ENCODE peak calls at places on chromosomes 11 and 22, in nine cellular contexts. I is stimulated activated CD8-positive, alpha-beta memory T cell treated with anti-CD3 and anti-CD28 coated beads, Interleukin-4, amount 100 ng/mL, for 48 hours; C is glutamatergic neuron; L is activated naive CD4-positive, alpha-beta T cell treated with anti-CD3 and anti-CD28 coated beads, Interleukin-2, amount 50 U/mL, for 72 hours; O is non-pigmented ciliary epithelial cell; Y is kidney epithelial cell; T is activated gamma-delta T cell; W is fibroblast of gingiva; S is CD4-positive, CD25-positive, alpha-beta regulatory T cell. R is an unnamed sample.

GRCh38 chr11:1352696-1353382 is 36.9 kb upstream of the BRSK2 start:
- DNase-seq in I (no peak), C (no peak), L (no peak), O (no peak), Y (no peak), T (no peak), W (no peak), S (no peak), R (no peak)

GRCh38 chr11:32109138-32109537 is 18.3 kb downstream of the RCN1 start:
- DNase-seq in I (no peak), C (no peak), L (no peak), O (peak), Y (no peak), T (no peak), W (peak), S (no peak), R (peak)

GRCh38 chr11:85628771-85629341 is 463 bp downstream of the TMEM126B start:
- DNase-seq in I (peak), C (no peak), L (no peak), O (no peak), Y (no peak), T (no peak), W (no peak), S (no peak), R (no peak)

GRCh38 chr11:1028291-1028540 is 8.3 kb downstream of the MUC6 start:
- DNase-seq in I (no peak), C (no peak), L (no peak), O (no peak), Y (no peak), T (no peak), W (no peak), S (no peak), R (no peak)

GRCh38 chr11:58059011-58059358 is 28.2 kb downstream of the OR6Q1 start:
- DNase-seq in I (no peak), C (no peak), L (no peak), O (peak), Y (no peak), T (no peak), W (no peak), S (no peak), R (peak)

GRCh38 chr11:112656772-112657428 is 304.3 kb upstream of the NCAM1 start:
- DNase-seq in I (no peak), C (no peak), L (no peak), O (peak), Y (no peak), T (no peak), W (peak), S (no peak), R (peak)

GRCh38 chr11:69637956-69638871 is 2.7 kb upstream of the CCND1 start:
- DNase-seq in I (no peak), C (peak), L (no peak), O (no peak), Y (no peak), T (no peak), W (peak), S (no peak), R (no peak)

GRCh38 chr11:73866586-73866996 is 10.1 kb downstream of the COA4 start:
- DNase-seq in I (no peak), C (no peak), L (no peak), O (peak), Y (peak), T (no peak), W (peak), S (no peak), R (peak)

GRCh38 chr11:16780698-16781550 is 42.5 kb downstream of the C11orf58 start:
- DNase-seq in I (no peak), C (no peak), L (no peak), O (no peak), Y (no peak), T (no peak), W (no peak), S (no peak), R (no peak)

GRCh38 chr11:2580444-2581050 is 119.2 kb downstream of the KCNQ1OT1 start:
- DNase-seq in I (no peak), C (peak), L (no peak), O (no peak), Y (no peak), T (no peak), W (no peak), S (no peak), R (no peak)

GRCh38 chr11:44805596-44805995 is 78.8 kb downstream of the TSPAN18 start:
- DNase-seq in I (no peak), C (no peak), L (no peak), O (no peak), Y (no peak), T (no peak), W (no peak), S (no peak), R (no peak)

GRCh38 chr22:44483878-44484277 is 14.2 kb downstream of the RTL6 start:
- DNase-seq in I (no peak), C (no peak), L (no peak), O (no peak), Y (no peak), T (no peak), W (no peak), S (no peak), R (no peak)

GRCh38 chr22:31104869-31105268 is 2.5 kb downstream of the SELENOM start:
- DNase-seq in I (no peak), C (peak), L (no peak), O (no peak), Y (no peak), T (no peak), W (no peak), S (no peak), R (no peak)

GRCh38 chr11:46327829-46328228 is 19.4 kb upstream of the DGKZ start:
- DNase-seq in I (no peak), C (no peak), L (no peak), O (no peak), Y (no peak), T (no peak), W (no peak), S (no peak), R (no peak)

GRCh38 chr11:2721163-2721935 is 21.6 kb upstream of the KCNQ1OT1 start:
- DNase-seq in I (no peak), C (no peak), L (no peak), O (no peak), Y (no peak), T (no peak), W (no peak), S (no peak), R (no peak)